ENCODE peak calls at places on chromosome 21, in ten cellular contexts. A is H1, O is K562, R is A549, E is WTC11, G is NB4, T is GM12878, B is endothelial cell of umbilical vein, U is HCT116, S is HepG2. V is an unnamed sample.

GRCh38 chr21:20645344-20645743 is 352.9 kb upstream of the NCAM2 start:
- DNase-seq in A (no peak), O (no peak), R (no peak), E (no peak), G (no peak), T (no peak), B (no peak), U (no peak), S (no peak), V (no peak)

GRCh38 chr21:34072145-34073031 is 990 bp upstream of the MRPS6 start:
- DNase-seq in A (no peak), O (no peak), R (no peak), E (no peak), G (no peak), T (no peak), B (no peak), U (no peak), S (no peak), V (no peak)

GRCh38 chr21:17598437-17598836 is 14.3 kb downstream of the BTG3 start:
- DNase-seq in A (no peak), O (no peak), R (no peak), E (no peak), G (no peak), T (no peak), B (no peak), U (no peak), S (no peak), V (no peak)

GRCh38 chr21:18951291-18952038 is 547.9 kb upstream of the TMPRSS15 start:
- DNase-seq in A (peak), O (no peak), R (peak), E (peak), G (peak), T (no peak), B (no peak), U (no peak), S (no peak), V (peak)

GRCh38 chr21:31072486-31072885 is 34.2 kb upstream of the KRTAP19-8 start:
- DNase-seq in A (no peak), O (no peak), R (no peak), E (no peak), G (no peak), T (no peak), B (no peak), U (no peak), S (no peak), V (no peak)

GRCh38 chr21:36461277-36461917 is 18.5 kb downstream of the CLDN14 start:
- DNase-seq in A (no peak), O (no peak), R (no peak), E (no peak), G (no peak), T (no peak), B (no peak), U (no peak), S (no peak), V (no peak)

GRCh38 chr21:16976132-16976666 is 536.6 kb upstream of the CXADR start:
- DNase-seq in A (no peak), O (no peak), R (no peak), E (no peak), G (no peak), T (no peak), B (peak), U (no peak), S (no peak), V (no peak)

GRCh38 chr21:35291963-35292627 is 243.0 kb upstream of the RUNX1 start:
- DNase-seq in A (no peak), O (no peak), R (no peak), E (no peak), G (no peak), T (no peak), B (no peak), U (no peak), S (no peak), V (no peak)

GRCh38 chr21:35198004-35198403 is 148.9 kb upstream of the RUNX1 start:
- DNase-seq in A (no peak), O (no peak), R (peak), E (no peak), G (no peak), T (no peak), B (peak), U (peak), S (no peak), V (no peak)

GRCh38 chr21:35850542-35851103 is 209.7 kb downstream of the SETD4 start:
- DNase-seq in A (no peak), O (no peak), R (no peak), E (no peak), G (no peak), T (no peak), B (no peak), U (no peak), S (no peak), V (no peak)

GRCh38 chr21:17732306-17732705 is 86.8 kb downstream of the C21orf91 start:
- DNase-seq in A (no peak), O (no peak), R (no peak), E (no peak), G (no peak), T (no peak), B (peak), U (no peak), S (no peak), V (peak)

GRCh38 chr21:17688912-17689874 is 76.5 kb upstream of the BTG3 start:
- DNase-seq in A (no peak), O (peak), R (peak), E (peak), G (peak), T (no peak), B (no peak), U (peak), S (peak), V (no peak)

GRCh38 chr21:28018213-28018612 is 974.5 kb downstream of the LTN1 start:
- DNase-seq in A (no peak), O (no peak), R (no peak), E (no peak), G (no peak), T (no peak), B (no peak), U (no peak), S (no peak), V (no peak)

GRCh38 chr21:45846373-45847160 is 135.0 kb upstream of the COL6A1 start:
- DNase-seq in A (no peak), O (no peak), R (no peak), E (no peak), G (no peak), T (no peak), B (no peak), U (no peak), S (no peak), V (no peak)

GRCh38 chr21:35084869-35085268 is 35.8 kb upstream of the RUNX1 start:
- DNase-seq in A (no peak), O (no peak), R (peak), E (no peak), G (no peak), T (no peak), B (peak), U (no peak), S (no peak), V (no peak)

GRCh38 chr21:14875704-14876364 is 189.0 kb downstream of the NRIP1 start:
- DNase-seq in A (no peak), O (peak), R (no peak), E (no peak), G (no peak), T (peak), B (no peak), U (no peak), S (peak), V (no peak)

GRCh38 chr21:17195965-17196364 is 316.9 kb upstream of the CXADR start:
- DNase-seq in A (no peak), O (no peak), R (no peak), E (no peak), G (no peak), T (no peak), B (no peak), U (no peak), S (no peak), V (no peak)

GRCh38 chr21:15140321-15141019 is 75.7 kb upstream of the NRIP1 start:
- DNase-seq in A (no peak), O (no peak), R (peak), E (no peak), G (no peak), T (no peak), B (peak), U (no peak), S (peak), V (no peak)

GRCh38 chr21:35540950-35541632 is 492.0 kb upstream of the RUNX1 start:
- DNase-seq in A (no peak), O (no peak), R (no peak), E (no peak), G (no peak), T (no peak), B (no peak), U (no peak), S (no peak), V (no peak)

GRCh38 chr21:36815284-36815683 is 116.4 kb downstream of the SIM2 start:
- DNase-seq in A (no peak), O (no peak), R (no peak), E (no peak), G (no peak), T (no peak), B (no peak), U (no peak), S (no peak), V (no peak)

GRCh38 chr21:37436180-37436579 is 69.6 kb downstream of the DYRK1A start:
- DNase-seq in A (no peak), O (no peak), R (no peak), E (no peak), G (no peak), T (no peak), B (no peak), U (no peak), S (no peak), V (no peak)

GRCh38 chr21:36747114-36747814 is 48.3 kb downstream of the SIM2 start:
- DNase-seq in A (no peak), O (peak), R (no peak), E (peak), G (peak), T (no peak), B (no peak), U (no peak), S (no peak), V (no peak)

GRCh38 chr21:31938330-31939301 is 65.8 kb downstream of the HUNK start:
- DNase-seq in A (no peak), O (no peak), R (no peak), E (no peak), G (no peak), T (no peak), B (no peak), U (no peak), S (no peak), V (peak)

GRCh38 chr21:34545079-34545884 is 33.3 kb upstream of the KCNE1 start:
- DNase-seq in A (no peak), O (no peak), R (peak), E (no peak), G (peak), T (peak), B (peak), U (peak), S (peak), V (no peak)

GRCh38 chr21:28148400-28149064 is 844.1 kb downstream of the LTN1 start:
- DNase-seq in A (no peak), O (no peak), R (no peak), E (no peak), G (no peak), T (no peak), B (no peak), U (no peak), S (no peak), V (no peak)

GRCh38 chr21:34031835-34032370 is 41.5 kb upstream of the MRPS6 start:
- DNase-seq in A (no peak), O (peak), R (no peak), E (no peak), G (no peak), T (no peak), B (no peak), U (no peak), S (peak), V (no peak)

GRCh38 chr21:44710756-44711326 is 531 bp downstream of the TSPEAR start:
- DNase-seq in A (no peak), O (no peak), R (no peak), E (peak), G (no peak), T (no peak), B (no peak), U (no peak), S (no peak), V (peak)

GRCh38 chr21:35400233-35400939 is 351.3 kb upstream of the RUNX1 start:
- DNase-seq in A (peak), O (peak), R (peak), E (no peak), G (peak), T (peak), B (peak), U (peak), S (peak), V (peak)

GRCh38 chr21:36860736-36861594 is 105.5 kb downstream of the HLCS start:
- DNase-seq in A (no peak), O (peak), R (peak), E (no peak), G (no peak), T (no peak), B (peak), U (no peak), S (peak), V (no peak)

GRCh38 chr21:28229811-28230210 is 762.9 kb downstream of the LTN1 start:
- DNase-seq in A (no peak), O (no peak), R (peak), E (no peak), G (no peak), T (no peak), B (peak), U (no peak), S (no peak), V (no peak)

GRCh38 chr21:41851090-41851790 is 27.9 kb downstream of the PRDM15 start:
- DNase-seq in A (no peak), O (no peak), R (no peak), E (no peak), G (no peak), T (no peak), B (no peak), U (no peak), S (no peak), V (no peak)

GRCh38 chr21:36323032-36323431 is 3.0 kb downstream of the MORC3 start:
- DNase-seq in A (no peak), O (peak), R (no peak), E (no peak), G (peak), T (no peak), B (peak), U (no peak), S (no peak), V (no peak)

GRCh38 chr21:35323947-35324346 is 274.8 kb upstream of the RUNX1 start:
- DNase-seq in A (no peak), O (no peak), R (no peak), E (no peak), G (no peak), T (no peak), B (no peak), U (no peak), S (no peak), V (peak)

GRCh38 chr21:45049725-45050359 is 24.5 kb upstream of the ADARB1 start:
- DNase-seq in A (no peak), O (no peak), R (no peak), E (no peak), G (no peak), T (no peak), B (no peak), U (no peak), S (no peak), V (no peak)

GRCh38 chr21:46005481-46005881 is 23.9 kb downstream of the COL6A1 start:
- DNase-seq in A (no peak), O (no peak), R (no peak), E (no peak), G (no peak), T (no peak), B (no peak), U (no peak), S (no peak), V (peak)

GRCh38 chr21:39954570-39954969 is 87.3 kb downstream of the PCP4 start:
- DNase-seq in A (no peak), O (no peak), R (no peak), E (no peak), G (no peak), T (no peak), B (no peak), U (no peak), S (no peak), V (no peak)
- TF ChIP-seq MAX in A (no peak), O (no peak), R (no peak), E (no peak), G (no peak), T (no peak), B (no peak), U (no peak), S (no peak), V (no peak)

DNA sequence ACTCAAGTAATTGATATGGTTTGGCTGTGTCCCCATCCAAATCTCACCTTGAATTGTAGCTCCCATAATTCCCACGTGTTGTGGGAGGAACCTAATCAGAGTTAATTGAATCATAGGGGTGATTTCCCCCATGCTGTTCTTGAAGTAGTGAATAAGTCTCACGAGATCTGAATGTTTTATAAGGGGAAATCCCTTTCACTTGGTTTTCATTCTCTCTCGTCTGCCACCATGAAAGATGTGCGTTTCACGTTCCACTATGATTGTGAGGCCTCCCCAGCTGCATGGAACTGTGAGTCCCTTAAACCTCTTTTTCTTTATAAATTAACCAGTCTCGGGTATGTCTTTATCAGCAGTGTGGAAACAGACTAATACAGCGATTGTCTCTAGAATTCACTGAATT is 135.4 kb downstream of the BACH1 start:
- DNase-seq in A (no peak), O (no peak), R (no peak), E (no peak), G (no peak), T (peak), B (no peak), U (no peak), S (no peak), V (no peak)
- TF ChIP-seq MAX in A (no peak), O (no peak), R (no peak), E (no peak), G (no peak), T (no peak), B (no peak), U (no peak), S (no peak), V (no peak)

GRCh38 chr21:42853621-42854020 is 25.7 kb downstream of the WDR4 start:
- DNase-seq in A (no peak), O (no peak), R (no peak), E (no peak), G (no peak), T (no peak), B (no peak), U (no peak), S (no peak), V (no peak)

GRCh38 chr21:42852925-42853570 is 26.3 kb downstream of the WDR4 start:
- DNase-seq in A (no peak), O (no peak), R (no peak), E (no peak), G (no peak), T (no peak), B (no peak), U (no peak), S (no peak), V (no peak)

GRCh38 chr21:42855937-42856335 is 23.4 kb downstream of the WDR4 start:
- DNase-seq in A (no peak), O (no peak), R (no peak), E (no peak), G (no peak), T (no peak), B (no peak), U (no peak), S (no peak), V (no peak)

GRCh38 chr21:42855143-42855936 is 24.0 kb downstream of the WDR4 start:
- DNase-seq in A (no peak), O (no peak), R (no peak), E (no peak), G (no peak), T (no peak), B (no peak), U (no peak), S (no peak), V (no peak)

DNA sequence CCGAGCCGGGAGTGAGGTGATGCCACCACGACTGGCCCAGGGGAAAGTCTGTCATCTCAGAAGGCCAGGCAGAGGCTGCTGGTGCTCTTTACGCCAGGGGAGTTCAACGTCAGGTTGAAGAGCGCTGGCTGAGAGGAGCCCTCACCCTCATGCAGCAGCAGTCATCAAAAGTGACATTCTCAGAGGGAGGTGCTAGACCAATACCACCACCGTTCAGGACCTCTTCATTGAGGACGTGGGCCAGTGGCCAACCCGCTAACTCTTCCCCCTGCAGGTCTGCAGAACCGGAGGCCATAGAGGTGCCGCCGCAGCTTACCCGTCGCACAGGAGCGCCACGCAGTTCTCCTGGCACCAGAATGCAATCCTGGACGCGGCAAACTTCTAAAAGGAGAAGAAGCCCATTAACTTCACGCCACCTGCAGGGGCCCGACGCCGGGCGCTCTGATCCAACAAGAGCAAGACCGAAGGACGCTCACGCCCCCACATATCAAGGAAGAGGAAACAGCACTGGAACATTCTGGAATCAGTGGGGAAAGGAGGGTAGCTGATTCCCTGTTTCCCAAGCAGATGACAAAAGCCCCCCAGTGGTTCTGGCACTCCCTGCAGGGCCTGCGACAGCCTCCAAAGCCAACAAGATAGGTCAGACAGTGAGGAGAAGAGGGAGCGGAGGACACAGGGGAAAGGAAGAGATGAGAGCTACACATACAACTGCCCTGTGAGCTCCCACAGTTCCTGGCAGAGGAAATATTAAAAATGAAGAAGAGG is 24.9 kb downstream of the WDR4 start:
- DNase-seq in A (no peak), O (no peak), R (no peak), E (no peak), G (no peak), T (no peak), B (no peak), U (no peak), S (no peak), V (no peak)
- TF ChIP-seq MAX in A (no peak), O (no peak), R (no peak), E (no peak), G (no peak), T (no peak), B (no peak), U (no peak), S (no peak), V (no peak)

DNA sequence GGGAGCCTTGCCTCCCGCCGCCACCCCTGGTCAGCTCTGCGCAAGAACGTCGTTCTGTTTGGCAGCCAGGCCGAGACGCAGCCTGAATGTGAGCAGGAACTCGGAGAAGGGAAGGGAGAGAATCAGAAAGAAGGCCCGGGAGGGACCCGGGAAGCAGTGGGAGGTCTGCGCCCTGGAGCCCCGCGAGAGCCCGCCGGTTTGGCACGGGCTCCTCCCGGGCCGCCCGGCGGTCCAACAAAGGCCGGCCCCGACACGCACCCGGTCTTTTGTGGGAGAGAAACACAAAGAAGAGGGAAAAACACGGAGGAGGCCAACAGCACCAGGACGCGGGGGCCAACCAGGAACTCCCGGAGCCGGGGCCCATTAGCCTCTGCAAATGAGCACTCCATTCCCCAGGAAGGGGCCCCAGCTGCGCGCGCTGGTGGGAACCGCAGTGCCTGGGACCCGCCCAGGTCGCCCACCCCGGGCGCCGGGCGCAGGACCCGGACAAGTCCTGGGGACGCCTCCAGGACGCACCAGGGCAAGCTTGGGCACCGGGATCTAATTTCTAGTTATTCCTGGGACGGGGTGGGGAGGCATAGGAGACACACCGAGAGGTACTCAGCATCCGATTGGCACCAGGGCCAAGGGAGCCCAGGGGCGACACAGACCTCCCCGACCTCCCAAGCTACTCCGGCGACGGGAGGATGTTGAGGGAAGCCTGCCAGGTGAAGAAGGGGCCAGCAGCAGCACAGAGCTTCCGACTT is 2.7 kb upstream of the OLIG2 start:
- DNase-seq in A (no peak), O (no peak), R (no peak), E (no peak), G (no peak), T (no peak), B (no peak), U (no peak), S (no peak), V (peak)
- TF ChIP-seq MAX in A (no peak), O (no peak), R (no peak), E (no peak), G (no peak), T (no peak), B (no peak), U (no peak), S (no peak), V (no peak)

GRCh38 chr21:43603641-43604504 is 55.4 kb downstream of the HSF2BP start:
- DNase-seq in A (no peak), O (no peak), R (peak), E (no peak), G (peak), T (no peak), B (no peak), U (no peak), S (peak), V (peak)
- TF ChIP-seq MAX in A (no peak), O (no peak), R (no peak), E (no peak), G (no peak), T (no peak), B (no peak), U (no peak), S (no peak), V (no peak)